ENCODE peak calls at places on chromosome 3, in four cellular contexts. T is HL-60, E is GM12878, Q is K562. M is an unnamed sample.

GRCh38 chr3:176974303-176974702 is 223.0 kb downstream of the TBL1XR1 start:
- DNase-seq in T (no peak), Q (no peak), E (no peak), M (no peak)

GRCh38 chr3:52894756-52895155 is 2.6 kb downstream of the STIMATE start:
- DNase-seq in E (no peak), T (no peak), Q (no peak), M (no peak)

GRCh38 chr3:89049119-89049518 is 58.3 kb upstream of the EPHA3 start:
- DNase-seq in Q (no peak), E (no peak), T (no peak), M (no peak)

GRCh38 chr3:194512895-194513601 is 26.2 kb upstream of the ATP13A3 start:
- DNase-seq in E (no peak), T (no peak), Q (no peak), M (no peak)

GRCh38 chr3:139797724-139798343 is 120.1 kb upstream of the NMNAT3 start:
- DNase-seq in T (no peak), E (no peak), Q (peak), M (no peak)

GRCh38 chr3:172276103-172276502 is 172.2 kb downstream of the GHSR start:
- DNase-seq in T (no peak), Q (no peak), E (no peak), M (no peak)

GRCh38 chr3:123412811-123413588 is 35.9 kb downstream of the ADCY5 start:
- DNase-seq in E (no peak), Q (no peak), T (no peak), M (no peak)

GRCh38 chr3:197026481-197026866 is 3.1 kb downstream of the MELTF start:
- DNase-seq in Q (no peak), E (no peak), T (no peak), M (no peak)

GRCh38 chr3:56189486-56189985 is 278.7 kb downstream of the ERC2 start:
- DNase-seq in T (no peak), E (no peak), Q (no peak), M (no peak)

GRCh38 chr3:82262193-82262592 is 500.7 kb upstream of the GBE1 start:
- DNase-seq in Q (no peak), T (no peak), E (no peak), M (no peak)

DNA sequence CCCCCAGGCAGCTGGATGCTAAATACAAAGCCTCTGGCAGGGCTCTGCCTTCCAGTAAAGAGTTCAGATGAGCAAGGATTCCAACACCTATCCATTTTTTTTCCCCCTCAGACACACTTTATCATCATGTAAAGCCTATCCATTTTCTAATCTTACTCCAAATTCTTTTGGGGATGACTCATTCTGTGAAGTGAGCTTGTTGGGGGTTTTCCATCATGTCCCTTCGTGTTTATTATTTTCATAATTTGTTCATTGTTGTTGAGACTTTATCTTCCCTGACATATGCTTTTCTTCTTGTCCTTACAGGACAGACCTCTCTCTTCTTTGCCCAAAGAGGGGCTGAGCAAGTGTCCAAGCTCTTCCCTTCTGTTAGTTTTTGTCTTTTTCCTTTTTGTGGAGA is 34.7 kb upstream of the SH3BP5 start:
- DNase-seq in E (no peak), Q (no peak), T (no peak), M (no peak)
- TF ChIP-seq SPI1 in E (no peak), Q (no peak), T (no peak), M (no peak)

GRCh38 chr3:17639765-17640164 is 102.7 kb downstream of the TBC1D5 start:
- DNase-seq in Q (no peak), T (no peak), E (no peak), M (no peak)
- TF ChIP-seq SPI1 in Q (no peak), T (no peak), E (no peak), M (no peak)

DNA sequence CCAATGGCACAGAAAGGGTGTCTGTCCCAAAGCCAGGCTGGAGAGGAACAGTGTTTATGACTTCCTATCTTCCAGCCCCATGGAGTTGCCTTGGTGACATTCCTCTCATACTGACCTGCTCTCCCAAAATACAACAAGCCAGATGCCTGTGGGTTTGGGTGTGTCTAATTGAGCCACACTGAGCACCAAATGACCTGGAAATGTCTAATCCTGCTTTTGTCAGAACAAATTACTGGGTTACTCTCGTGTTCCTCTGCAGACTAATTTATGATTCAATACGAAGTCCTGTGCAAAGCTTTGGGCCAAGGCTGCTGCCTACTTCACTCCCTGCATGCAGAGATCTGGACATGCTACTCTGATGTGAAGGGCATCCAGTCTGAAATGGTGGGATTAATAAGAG is 98.1 kb upstream of the STRIT1 start:
- DNase-seq in E (no peak), Q (no peak), T (no peak), M (no peak)
- TF ChIP-seq SPI1 in E (no peak), Q (no peak), T (no peak), M (no peak)

DNA sequence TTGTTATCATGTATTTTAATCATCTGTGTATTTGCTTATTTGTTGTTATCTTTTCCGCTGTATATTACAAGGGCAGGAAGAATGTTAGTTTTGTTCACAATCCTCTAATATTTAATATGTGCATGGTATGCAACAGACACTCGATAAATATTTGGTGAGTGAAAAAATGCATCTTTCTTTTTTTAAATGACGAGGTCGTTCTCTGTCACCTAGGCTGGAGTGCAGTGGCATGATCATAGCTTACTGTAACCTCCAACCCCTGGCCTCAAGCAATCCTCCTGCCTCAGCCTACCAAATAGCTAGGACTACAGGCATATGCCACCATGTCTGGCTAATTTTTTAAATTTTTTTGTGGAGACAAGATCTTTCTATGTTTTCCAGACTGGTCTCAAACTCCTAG is 66.2 kb downstream of the MITF start:
- DNase-seq in Q (no peak), E (no peak), T (no peak), M (no peak)
- TF ChIP-seq SPI1 in Q (no peak), E (no peak), T (no peak), M (no peak)

GRCh38 chr3:65371053-65371452 is 667.7 kb downstream of the MAGI1 start:
- DNase-seq in T (no peak), Q (no peak), E (no peak), M (no peak)
- TF ChIP-seq SPI1 in T (no peak), Q (no peak), E (no peak), M (no peak)

GRCh38 chr3:78878011-78878410 is 889.8 kb downstream of the ROBO1 start:
- DNase-seq in T (no peak), Q (no peak), E (no peak), M (no peak)
- TF ChIP-seq SPI1 in T (no peak), Q (no peak), E (no peak), M (no peak)

GRCh38 chr3:13197795-13198194 is 124.6 kb upstream of the IQSEC1 start:
- DNase-seq in Q (no peak), E (no peak), T (no peak), M (no peak)
- TF ChIP-seq SPI1 in Q (no peak), E (no peak), T (no peak), M (no peak)

GRCh38 chr3:185824051-185824466 is 783 bp downstream of the IGF2BP2 start:
- DNase-seq in E (no peak), T (no peak), Q (no peak), M (peak)

GRCh38 chr3:185823280-185824044 is 1.4 kb downstream of the IGF2BP2 start:
- DNase-seq in E (no peak), T (no peak), Q (peak), M (peak)

GRCh38 chr3:185825639-185826481 is 1.0 kb upstream of the IGF2BP2 start:
- DNase-seq in E (no peak), T (no peak), Q (no peak), M (no peak)

GRCh38 chr3:185824467-185825378 is at the start of gene IGF2BP2:
- DNase-seq in T (peak), E (no peak), Q (peak), M (peak)

GRCh38 chr3:185825379-185825638 is 467 bp upstream of the IGF2BP2 start:
- DNase-seq in Q (peak), T (no peak), E (no peak), M (peak)
- TF ChIP-seq SPI1 in Q (no peak), T (no peak), E (no peak), M (no peak)

GRCh38 chr3:152595975-152596832 is 238.7 kb upstream of the P2RY1 start:
- DNase-seq in E (peak), Q (peak), T (peak), M (peak)
- TF ChIP-seq SPI1 in E (peak), Q (peak), T (peak), M (peak)